ENCODE peak calls at places on chromosome 2, in five cellular contexts. One of them, this sample, is unnamed.

GRCh38 chr2:225889452-225889851 is 489.9 kb downstream of the NYAP2 start:
- DNase-seq in HepG2: peak
- DNase-seq in K562: no peak
- DNase-seq in WTC11: no peak
- DNase-seq in HCT116: peak
- DNase-seq in this sample: no peak

GRCh38 chr2:218716070-218716469 is 5.4 kb downstream of the TTLL4 start:
- DNase-seq in HCT116: no peak
- DNase-seq in K562: no peak
- DNase-seq in HepG2: no peak
- DNase-seq in WTC11: no peak
- DNase-seq in this sample: no peak

GRCh38 chr2:115160523-115161521 is 718.4 kb downstream of the DPP10 start:
- DNase-seq in HCT116: no peak
- DNase-seq in HepG2: peak
- DNase-seq in WTC11: peak
- DNase-seq in K562: no peak
- DNase-seq in this sample: no peak

GRCh38 chr2:237280937-237281336 is 133.0 kb downstream of the COL6A3 start:
- DNase-seq in HepG2: no peak
- DNase-seq in HCT116: no peak
- DNase-seq in WTC11: no peak
- DNase-seq in K562: no peak
- DNase-seq in this sample: no peak

GRCh38 chr2:16287831-16288230 is 347.5 kb downstream of the MYCN start:
- DNase-seq in HCT116: no peak
- DNase-seq in HepG2: no peak
- DNase-seq in WTC11: no peak
- DNase-seq in K562: no peak
- DNase-seq in this sample: no peak

GRCh38 chr2:215799194-215799593 is 214.2 kb downstream of the MREG start:
- DNase-seq in K562: no peak
- DNase-seq in HCT116: no peak
- DNase-seq in WTC11: no peak
- DNase-seq in HepG2: no peak
- DNase-seq in this sample: no peak

GRCh38 chr2:26612522-26613240 is 28.5 kb downstream of the CIB4 start:
- DNase-seq in WTC11: no peak
- DNase-seq in K562: no peak
- DNase-seq in HCT116: no peak
- DNase-seq in HepG2: no peak
- DNase-seq in this sample: no peak

GRCh38 chr2:126187665-126188064 is 468.3 kb upstream of the GYPC start:
- DNase-seq in K562: no peak
- DNase-seq in WTC11: no peak
- DNase-seq in HepG2: no peak
- DNase-seq in HCT116: no peak
- DNase-seq in this sample: no peak

GRCh38 chr2:170514140-170514539 is 201.0 kb upstream of the SP5 start:
- DNase-seq in HCT116: no peak
- DNase-seq in K562: no peak
- DNase-seq in HepG2: no peak
- DNase-seq in WTC11: no peak
- DNase-seq in this sample: no peak

GRCh38 chr2:6309415-6310185 is 556.1 kb downstream of the CMPK2 start:
- DNase-seq in K562: no peak
- DNase-seq in HepG2: no peak
- DNase-seq in HCT116: no peak
- DNase-seq in WTC11: no peak
- DNase-seq in this sample: peak

GRCh38 chr2:174633621-174633927 is 36.0 kb upstream of the WIPF1 start:
- DNase-seq in HepG2: no peak
- DNase-seq in K562: no peak
- DNase-seq in HCT116: no peak
- DNase-seq in WTC11: no peak
- DNase-seq in this sample: no peak

GRCh38 chr2:102893870-102894269 is 132.0 kb downstream of the TMEM182 start:
- DNase-seq in HCT116: no peak
- DNase-seq in WTC11: no peak
- DNase-seq in K562: no peak
- DNase-seq in HepG2: no peak
- DNase-seq in this sample: no peak

GRCh38 chr2:109476908-109477441 is 136.8 kb downstream of the SEPTIN10 start:
- DNase-seq in HCT116: no peak
- DNase-seq in WTC11: no peak
- DNase-seq in K562: no peak
- DNase-seq in HepG2: no peak
- DNase-seq in this sample: no peak

GRCh38 chr2:184346338-184346862 is 251.9 kb upstream of the ZNF804A start:
- DNase-seq in K562: no peak
- DNase-seq in HCT116: no peak
- DNase-seq in HepG2: no peak
- DNase-seq in WTC11: no peak
- DNase-seq in this sample: no peak

GRCh38 chr2:15719566-15720313 is 128.1 kb downstream of the DDX1 start:
- DNase-seq in WTC11: no peak
- DNase-seq in HCT116: no peak
- DNase-seq in HepG2: no peak
- DNase-seq in K562: no peak
- DNase-seq in this sample: no peak

GRCh38 chr2:53200072-53200471 is 567.5 kb upstream of the CHAC2 start:
- DNase-seq in HCT116: no peak
- DNase-seq in WTC11: no peak
- DNase-seq in HepG2: no peak
- DNase-seq in K562: no peak
- DNase-seq in this sample: no peak

GRCh38 chr2:41916177-41916576 is 131.6 kb upstream of the PKDCC start:
- DNase-seq in K562: no peak
- DNase-seq in HepG2: no peak
- DNase-seq in WTC11: no peak
- DNase-seq in HCT116: no peak
- DNase-seq in this sample: no peak

GRCh38 chr2:53865264-53865663 is 5.5 kb upstream of the GPR75 start:
- DNase-seq in HCT116: no peak
- DNase-seq in WTC11: no peak
- DNase-seq in HepG2: no peak
- DNase-seq in K562: no peak
- DNase-seq in this sample: no peak

GRCh38 chr2:216807861-216808272 is 52.0 kb downstream of the TNP1 start:
- DNase-seq in K562: no peak
- DNase-seq in HepG2: no peak
- DNase-seq in WTC11: no peak
- DNase-seq in HCT116: no peak
- DNase-seq in this sample: no peak

GRCh38 chr2:75600418-75601088 is 39.8 kb upstream of the EVA1A start:
- DNase-seq in HepG2: no peak
- DNase-seq in K562: no peak
- DNase-seq in WTC11: no peak
- DNase-seq in HCT116: no peak
- DNase-seq in this sample: no peak

GRCh38 chr2:135685361-135685760 is 56.3 kb upstream of the UBXN4 start:
- DNase-seq in K562: no peak
- DNase-seq in HCT116: no peak
- DNase-seq in HepG2: no peak
- DNase-seq in WTC11: no peak
- DNase-seq in this sample: no peak

GRCh38 chr2:176614049-176614448 is 344.8 kb downstream of the MTX2 start:
- DNase-seq in WTC11: no peak
- DNase-seq in HCT116: no peak
- DNase-seq in K562: no peak
- DNase-seq in HepG2: no peak
- DNase-seq in this sample: no peak

GRCh38 chr2:190996947-190997346 is 17.0 kb downstream of the STAT1 start:
- DNase-seq in HepG2: no peak
- DNase-seq in WTC11: no peak
- DNase-seq in K562: no peak
- DNase-seq in HCT116: no peak
- DNase-seq in this sample: no peak

GRCh38 chr2:212626371-212626918 is 87.8 kb upstream of the ERBB4 start:
- DNase-seq in HepG2: no peak
- DNase-seq in K562: no peak
- DNase-seq in HCT116: no peak
- DNase-seq in WTC11: no peak
- DNase-seq in this sample: no peak

GRCh38 chr2:100427627-100428258 is 10.3 kb upstream of the CHST10 start:
- DNase-seq in HCT116: peak
- DNase-seq in K562: peak
- DNase-seq in HepG2: peak
- DNase-seq in WTC11: peak
- DNase-seq in this sample: no peak

GRCh38 chr2:74430502-74430901 is 9.0 kb downstream of the WDR54 start:
- DNase-seq in WTC11: no peak
- DNase-seq in HCT116: no peak
- DNase-seq in HepG2: no peak
- DNase-seq in K562: no peak
- DNase-seq in this sample: no peak

GRCh38 chr2:170321526-170321925 is 143.6 kb downstream of the MYO3B start:
- DNase-seq in HepG2: no peak
- DNase-seq in HCT116: no peak
- DNase-seq in K562: no peak
- DNase-seq in WTC11: no peak
- DNase-seq in this sample: no peak

GRCh38 chr2:224221455-224221913 is 180.4 kb downstream of the FAM124B start:
- DNase-seq in HCT116: no peak
- DNase-seq in WTC11: no peak
- DNase-seq in HepG2: no peak
- DNase-seq in K562: no peak
- DNase-seq in this sample: no peak

GRCh38 chr2:10498525-10499274 is 50.6 kb upstream of the ODC1 start:
- DNase-seq in K562: no peak
- DNase-seq in HepG2: no peak
- DNase-seq in HCT116: no peak
- DNase-seq in WTC11: no peak
- DNase-seq in this sample: no peak

GRCh38 chr2:10495988-10496313 is 47.8 kb upstream of the ODC1 start:
- DNase-seq in K562: no peak
- DNase-seq in HCT116: no peak
- DNase-seq in HepG2: no peak
- DNase-seq in WTC11: no peak
- DNase-seq in this sample: no peak

GRCh38 chr2:10499275-10499907 is 51.3 kb upstream of the ODC1 start:
- DNase-seq in K562: no peak
- DNase-seq in WTC11: no peak
- DNase-seq in HCT116: no peak
- DNase-seq in HepG2: no peak
- DNase-seq in this sample: no peak

GRCh38 chr2:10499911-10500521 is 51.9 kb upstream of the ODC1 start:
- DNase-seq in K562: no peak
- DNase-seq in WTC11: no peak
- DNase-seq in HCT116: no peak
- DNase-seq in HepG2: no peak
- DNase-seq in this sample: no peak

DNA sequence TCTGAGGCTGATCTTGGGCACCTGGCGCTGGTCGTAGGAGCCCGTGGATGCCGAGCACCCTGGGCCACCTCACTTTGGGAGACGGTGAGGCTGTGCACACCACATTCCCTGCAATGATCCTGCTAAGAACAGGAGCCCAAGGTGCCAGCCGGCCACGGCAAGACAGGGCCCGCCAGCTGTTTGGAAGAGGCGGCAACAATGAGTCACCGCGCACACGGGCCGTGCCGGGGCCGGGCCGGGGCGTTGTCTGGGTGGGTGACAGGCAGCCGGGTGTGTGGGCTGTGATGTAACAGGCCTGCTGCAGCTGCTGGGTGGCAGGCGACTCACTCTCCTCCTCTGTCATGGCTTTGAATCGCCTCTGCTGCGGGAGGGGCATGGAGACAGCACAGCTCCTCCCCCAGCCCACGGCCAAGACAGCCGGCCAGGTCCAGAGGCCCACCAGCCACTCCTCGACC is 49.7 kb upstream of the ODC1 start:
- DNase-seq in K562: peak
- DNase-seq in WTC11: no peak
- DNase-seq in HepG2: peak
- DNase-seq in HCT116: peak
- DNase-seq in this sample: no peak
- TF ChIP-seq ATF3 in K562: peak
- TF ChIP-seq ATF3 in WTC11: no peak
- TF ChIP-seq ATF3 in HepG2: peak
- TF ChIP-seq ATF3 in HCT116: no peak
- TF ChIP-seq ATF3 in this sample: no peak

GRCh38 chr2:137929504-137929886 is 34.8 kb upstream of the HNMT start:
- DNase-seq in WTC11: no peak
- DNase-seq in HCT116: no peak
- DNase-seq in K562: no peak
- DNase-seq in HepG2: no peak
- DNase-seq in this sample: no peak
- TF ChIP-seq ATF3 in WTC11: no peak
- TF ChIP-seq ATF3 in HCT116: no peak
- TF ChIP-seq ATF3 in K562: no peak
- TF ChIP-seq ATF3 in HepG2: no peak
- TF ChIP-seq ATF3 in this sample: no peak

GRCh38 chr2:61758991-61759390 is 94.9 kb downstream of the FAM161A start:
- DNase-seq in WTC11: no peak
- DNase-seq in HCT116: no peak
- DNase-seq in K562: no peak
- DNase-seq in HepG2: no peak
- DNase-seq in this sample: no peak
- TF ChIP-seq ATF3 in WTC11: no peak
- TF ChIP-seq ATF3 in HCT116: no peak
- TF ChIP-seq ATF3 in K562: no peak
- TF ChIP-seq ATF3 in HepG2: no peak
- TF ChIP-seq ATF3 in this sample: no peak

GRCh38 chr2:240921319-240922233 is 15.4 kb downstream of the CROCC2 start:
- DNase-seq in HepG2: no peak
- DNase-seq in WTC11: peak
- DNase-seq in K562: no peak
- DNase-seq in HCT116: no peak
- DNase-seq in this sample: no peak

GRCh38 chr2:240922234-240922981 is 16.3 kb downstream of the CROCC2 start:
- DNase-seq in HepG2: no peak
- DNase-seq in K562: no peak
- DNase-seq in WTC11: no peak
- DNase-seq in HCT116: no peak
- DNase-seq in this sample: no peak

GRCh38 chr2:240919786-240920782 is 13.9 kb downstream of the CROCC2 start:
- DNase-seq in K562: no peak
- DNase-seq in WTC11: peak
- DNase-seq in HepG2: no peak
- DNase-seq in HCT116: no peak
- DNase-seq in this sample: no peak

GRCh38 chr2:240919161-240919781 is 13.1 kb downstream of the CROCC2 start:
- DNase-seq in K562: no peak
- DNase-seq in WTC11: no peak
- DNase-seq in HepG2: no peak
- DNase-seq in HCT116: no peak
- DNase-seq in this sample: no peak

GRCh38 chr2:240920783-240921231 is 14.7 kb downstream of the CROCC2 start:
- DNase-seq in K562: no peak
- DNase-seq in HepG2: no peak
- DNase-seq in WTC11: no peak
- DNase-seq in HCT116: no peak
- DNase-seq in this sample: no peak
- TF ChIP-seq ATF3 in K562: no peak
- TF ChIP-seq ATF3 in HepG2: no peak
- TF ChIP-seq ATF3 in WTC11: no peak
- TF ChIP-seq ATF3 in HCT116: no peak
- TF ChIP-seq ATF3 in this sample: no peak

GRCh38 chr2:110702981-110703380 is 25.1 kb upstream of the BUB1 start:
- DNase-seq in HepG2: no peak
- DNase-seq in HCT116: no peak
- DNase-seq in K562: no peak
- DNase-seq in WTC11: no peak
- DNase-seq in this sample: no peak
- TF ChIP-seq ATF3 in HepG2: no peak
- TF ChIP-seq ATF3 in HCT116: no peak
- TF ChIP-seq ATF3 in K562: no peak
- TF ChIP-seq ATF3 in WTC11: no peak
- TF ChIP-seq ATF3 in this sample: no peak

This sample was measured in GM12878.